ENCODE peak calls at places on chromosomes 3 and 15, in eight cellular contexts. M is AG10803; A is stimulated activated CD8-positive, alpha-beta memory T cell treated with anti-CD3 and anti-CD28 coated beads, Interleukin-15, amount 100 ng/mL, for 24 hours; D is nephron progenitor cell; Q is T-cell; P is WTC11; W is kidney; T is HFF-Myc. F is an unnamed sample.

GRCh38 chr3:179682681-179683080 is 29.8 kb downstream of the USP13 start:
- DNase-seq in P (no peak), T (no peak), W (no peak), Q (no peak), M (no peak), D (no peak), A (no peak), F (no peak)

GRCh38 chr3:43152649-43153048 is 46.8 kb upstream of the POMGNT2 start:
- DNase-seq in M (no peak), T (no peak), P (no peak), W (no peak), D (no peak), Q (no peak), A (no peak), F (no peak)

GRCh38 chr3:171748341-171748918 is 61.9 kb downstream of the PLD1 start:
- DNase-seq in Q (no peak), D (no peak), T (no peak), M (peak; percentile 11), P (no peak), W (no peak), A (no peak), F (no peak)

GRCh38 chr3:60935709-60936108 is 315.5 kb downstream of the FHIT start:
- DNase-seq in P (no peak), W (no peak), A (no peak), T (no peak), D (no peak), M (peak; percentile 71), Q (no peak), F (no peak)

GRCh38 chr3:148289159-148289558 is 408.5 kb upstream of the AGTR1 start:
- DNase-seq in W (no peak), P (no peak), A (no peak), D (no peak), T (no peak), Q (no peak), M (no peak), F (no peak)

GRCh38 chr3:168395551-168395950 is 299.8 kb upstream of the GOLIM4 start:
- DNase-seq in D (no peak), T (no peak), P (no peak), M (peak; percentile 4), A (no peak), W (no peak), Q (no peak), F (no peak)

GRCh38 chr3:21326704-21327103 is 424.3 kb downstream of the ZNF385D start:
- DNase-seq in T (no peak), W (no peak), P (no peak), Q (no peak), A (no peak), D (no peak), M (peak; percentile 54), F (no peak)

GRCh38 chr3:55735976-55736375 is 248.9 kb upstream of the WNT5A start:
- DNase-seq in W (no peak), Q (no peak), P (no peak), T (no peak), D (no peak), M (peak; percentile 33), A (no peak), F (no peak)

GRCh38 chr15:63076136-63077005 is 33.8 kb downstream of the TPM1 start:
- DNase-seq in M (no peak), P (peak; percentile 43), T (no peak), A (no peak), W (no peak), D (no peak), Q (no peak), F (no peak)

GRCh38 chr3:175107231-175107630 is 248.1 kb downstream of the NAALADL2 start:
- DNase-seq in T (no peak), W (no peak), P (no peak), A (no peak), D (no peak), M (no peak), Q (no peak), F (no peak)

GRCh38 chr15:73021139-73021621 is 31.1 kb upstream of the NEO1 start:
- DNase-seq in P (peak; percentile 41), Q (no peak), M (peak; percentile 4), A (no peak), D (peak; percentile 22), W (no peak), T (no peak), F (no peak)

GRCh38 chr3:149547954-149548728 is 73.6 kb downstream of the TM4SF4 start:
- DNase-seq in A (no peak), T (no peak), W (no peak), D (no peak), P (no peak), M (peak; percentile 90), Q (no peak), F (no peak)

GRCh38 chr3:31472479-31473390 is 60.0 kb upstream of the STT3B start:
- DNase-seq in P (no peak), W (no peak), A (no peak), Q (no peak), M (no peak), T (no peak), D (no peak), F (no peak)

GRCh38 chr15:79943820-79944219 is 27.2 kb downstream of the BCL2A1 start:
- DNase-seq in W (no peak), Q (no peak), A (no peak), D (no peak), P (no peak), T (no peak), M (no peak), F (no peak)

GRCh38 chr3:160562952-160563351 is 2.4 kb downstream of the KPNA4 start:
- DNase-seq in A (no peak), M (no peak), D (no peak), Q (no peak), T (no peak), P (no peak), W (no peak), F (no peak)

F was measured in posterior vena cava.